ENCODE peak calls at places on chromosomes 11 and 22, in nine cellular contexts. E is dorsolateral prefrontal cortex; O is GM23338; W is neuronal stem cell; H is SK-N-MC; G is effector memory CD4-positive, alpha-beta T cell; U is fibroblast of lung; K is AG04450; Q is right lobe of liver. M is an unnamed sample.

GRCh38 chr22:27670701-27671412 is 130.7 kb downstream of the MN1 start:
- DNase-seq in E (peak), O (peak), W (peak), H (no peak), G (no peak), U (no peak), K (no peak), Q (no peak), M (no peak)

GRCh38 chr11:31690041-31690440 is 121.1 kb downstream of the PAX6 start:
- DNase-seq in E (no peak), O (no peak), W (no peak), H (no peak), G (no peak), U (peak), K (no peak), Q (no peak), M (no peak)

GRCh38 chr22:20396639-20397038 is 2.7 kb downstream of the ZNF74 start:
- DNase-seq in E (no peak), O (no peak), W (no peak), H (no peak), G (no peak), U (peak), K (no peak), Q (no peak), M (no peak)

GRCh38 chr11:75063732-75064314 is 32.9 kb downstream of the OR2AT4 start:
- DNase-seq in E (no peak), O (no peak), W (no peak), H (no peak), G (no peak), U (peak), K (no peak), Q (no peak), M (no peak)

GRCh38 chr11:130765951-130766649 is 150.2 kb downstream of the SNX19 start:
- DNase-seq in E (no peak), O (no peak), W (no peak), H (no peak), G (no peak), U (peak), K (no peak), Q (no peak), M (no peak)

GRCh38 chr22:49829044-49829719 is 1.5 kb upstream of the BRD1 start:
- DNase-seq in E (no peak), O (no peak), W (no peak), H (no peak), G (no peak), U (no peak), K (no peak), Q (no peak), M (no peak)

GRCh38 chr22:17773606-17774205 is 563 bp downstream of the BID start:
- DNase-seq in E (no peak), O (peak), W (peak), H (no peak), G (peak), U (no peak), K (no peak), Q (peak), M (no peak)

GRCh38 chr22:44741929-44742328 is 10.4 kb upstream of the ARHGAP8 start:
- DNase-seq in E (no peak), O (no peak), W (no peak), H (no peak), G (no peak), U (no peak), K (no peak), Q (no peak), M (no peak)

GRCh38 chr11:130480166-130480565 is 31.7 kb downstream of the ADAMTS15 start:
- DNase-seq in E (no peak), O (no peak), W (no peak), H (no peak), G (no peak), U (no peak), K (peak), Q (no peak), M (no peak)

GRCh38 chr11:235998-236773 is at the start of gene SIRT3:
- DNase-seq in E (peak), O (peak), W (peak), H (no peak), G (peak), U (peak), K (peak), Q (peak), M (peak)

GRCh38 chr11:34940026-34940677 is 23.7 kb downstream of the PDHX start:
- DNase-seq in E (no peak), O (no peak), W (no peak), H (no peak), G (no peak), U (peak), K (no peak), Q (no peak), M (no peak)

GRCh38 chr22:25969901-25970300 is 199.4 kb upstream of the SEZ6L start:
- DNase-seq in E (no peak), O (no peak), W (no peak), H (no peak), G (no peak), U (no peak), K (no peak), Q (no peak), M (no peak)

GRCh38 chr11:12235549-12235944 is 125.2 kb downstream of the MICAL2 start:
- DNase-seq in E (no peak), O (no peak), W (no peak), H (no peak), G (no peak), U (peak), K (no peak), Q (no peak), M (no peak)

GRCh38 chr22:43085658-43086606 is 3.3 kb downstream of the TTLL1 start:
- DNase-seq in E (peak), O (no peak), W (no peak), H (no peak), G (no peak), U (no peak), K (no peak), Q (no peak), M (no peak)

GRCh38 chr11:62816567-62816966 is 11.3 kb upstream of the NXF1 start:
- DNase-seq in E (no peak), O (no peak), W (no peak), H (no peak), G (no peak), U (no peak), K (no peak), Q (no peak), M (peak)

GRCh38 chr22:28909375-28909774 is 26.0 kb downstream of the ZNRF3 start:
- DNase-seq in E (no peak), O (no peak), W (no peak), H (no peak), G (no peak), U (no peak), K (no peak), Q (no peak), M (no peak)

GRCh38 chr11:61152816-61153592 is 8.2 kb downstream of the VPS37C start:
- DNase-seq in E (no peak), O (no peak), W (no peak), H (no peak), G (no peak), U (peak), K (no peak), Q (no peak), M (no peak)

GRCh38 chr11:111694851-111695250 is 71.3 kb downstream of the PPP2R1B start:
- DNase-seq in E (no peak), O (no peak), W (no peak), H (no peak), G (no peak), U (peak), K (peak), Q (no peak), M (no peak)

GRCh38 chr22:37416806-37417205 is 10.5 kb downstream of the ELFN2 start:
- DNase-seq in E (peak), O (no peak), W (no peak), H (no peak), G (no peak), U (no peak), K (no peak), Q (no peak), M (peak)

GRCh38 chr11:35083181-35084061 is 55.5 kb upstream of the CD44 start:
- DNase-seq in E (peak), O (peak), W (no peak), H (no peak), G (peak), U (peak), K (peak), Q (peak), M (no peak)

GRCh38 chr11:126319374-126319740 is 15.5 kb downstream of the DCPS start:
- DNase-seq in E (no peak), O (no peak), W (no peak), H (no peak), G (no peak), U (no peak), K (no peak), Q (no peak), M (no peak)

GRCh38 chr11:47002366-47002765 is 65.8 kb downstream of the CSTPP1 start:
- DNase-seq in E (no peak), O (no peak), W (no peak), H (no peak), G (no peak), U (no peak), K (no peak), Q (no peak), M (no peak)
- H3K27ac ChIP-seq in E (no peak), O (no peak), W (no peak), H (peak), G (no peak), U (no peak), K (no peak), Q (no peak), M (no peak)

DNA sequence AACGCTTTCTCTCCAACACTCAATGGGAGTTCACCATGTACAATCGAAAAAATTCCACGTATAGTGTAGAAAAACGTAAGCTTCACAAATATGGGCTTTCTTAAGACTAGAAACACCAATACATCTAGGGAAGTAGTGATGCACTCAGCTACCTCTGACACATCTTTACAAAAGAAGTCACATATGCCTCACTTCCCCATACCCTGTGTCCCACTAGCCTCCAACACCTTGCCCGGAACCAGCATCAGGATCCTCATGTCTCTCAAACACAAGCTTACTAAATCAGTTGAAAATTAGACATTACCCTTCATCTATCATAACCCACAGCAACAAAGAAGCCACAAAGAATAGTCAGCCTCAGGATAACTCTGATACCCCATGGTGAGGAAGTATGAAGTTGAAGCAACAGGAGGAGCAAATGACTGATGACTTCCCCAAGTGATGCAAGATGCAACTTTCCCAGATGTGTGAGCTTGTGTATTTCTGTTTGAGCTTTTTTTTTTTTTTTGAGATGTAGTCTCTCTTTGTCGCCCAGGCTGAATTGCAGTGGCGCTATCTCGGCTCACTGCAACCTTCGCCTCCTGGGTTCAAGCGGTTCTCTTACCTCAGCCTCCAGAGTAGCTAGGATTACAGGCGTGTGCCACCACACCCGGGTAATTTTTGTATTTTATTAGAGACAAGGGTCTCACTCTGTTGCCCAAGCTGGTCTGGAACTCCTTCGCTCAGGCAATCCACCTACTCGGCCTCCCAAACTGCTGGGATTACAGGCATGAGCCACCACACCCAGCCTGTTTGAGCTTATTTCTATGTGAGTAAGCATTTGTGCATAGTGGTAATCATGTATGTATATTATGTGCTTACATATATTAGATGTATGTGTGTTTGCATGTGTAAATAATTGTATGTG is 8.5 kb upstream of the DENND5A start:
- DNase-seq in E (no peak), O (no peak), W (no peak), H (no peak), G (no peak), U (peak), K (no peak), Q (no peak), M (no peak)
- H3K4me3 ChIP-seq in E (no peak), O (no peak), W (no peak), H (no peak), G (no peak), U (no peak), K (no peak), Q (no peak), M (no peak)

DNA sequence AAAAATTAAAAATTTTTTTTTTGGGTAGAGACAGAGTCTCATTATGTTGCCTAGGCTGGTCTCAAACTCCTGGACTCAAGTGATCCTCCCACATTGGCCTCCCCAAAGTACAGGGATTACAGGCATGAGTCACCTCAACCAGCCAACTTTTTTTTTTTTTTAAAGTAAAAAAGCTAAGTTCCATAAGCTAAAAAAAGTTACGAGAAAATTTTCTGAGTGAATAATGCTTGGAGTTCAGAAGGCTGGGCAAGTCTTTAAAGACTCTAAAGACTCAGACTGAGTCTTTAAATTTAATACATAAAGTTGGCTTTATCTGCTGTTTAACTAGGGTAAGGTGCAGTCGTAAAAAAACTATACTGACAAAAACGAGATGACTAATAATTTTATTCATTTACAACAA is 5.6 kb downstream of the DDX6 start:
- DNase-seq in E (no peak), O (no peak), W (no peak), H (no peak), G (peak), U (peak), K (no peak), Q (no peak), M (no peak)
- H3K27ac ChIP-seq in E (no peak), O (no peak), W (no peak), H (no peak), G (peak), U (no peak), K (no peak), Q (no peak), M (no peak)

GRCh38 chr11:129195682-129196081 is 3.6 kb upstream of the ARHGAP32 start:
- DNase-seq in E (no peak), O (no peak), W (no peak), H (no peak), G (no peak), U (no peak), K (no peak), Q (no peak), M (no peak)

GRCh38 chr11:129191649-129192048 is 476 bp downstream of the ARHGAP32 start:
- DNase-seq in E (no peak), O (no peak), W (no peak), H (no peak), G (no peak), U (no peak), K (no peak), Q (no peak), M (no peak)

GRCh38 chr11:129189646-129190045 is 2.5 kb downstream of the ARHGAP32 start:
- DNase-seq in E (no peak), O (no peak), W (no peak), H (no peak), G (no peak), U (no peak), K (no peak), Q (no peak), M (no peak)

GRCh38 chr11:129190087-129190486 is 2.0 kb downstream of the ARHGAP32 start:
- DNase-seq in E (no peak), O (no peak), W (no peak), H (no peak), G (no peak), U (peak), K (no peak), Q (no peak), M (no peak)

DNA sequence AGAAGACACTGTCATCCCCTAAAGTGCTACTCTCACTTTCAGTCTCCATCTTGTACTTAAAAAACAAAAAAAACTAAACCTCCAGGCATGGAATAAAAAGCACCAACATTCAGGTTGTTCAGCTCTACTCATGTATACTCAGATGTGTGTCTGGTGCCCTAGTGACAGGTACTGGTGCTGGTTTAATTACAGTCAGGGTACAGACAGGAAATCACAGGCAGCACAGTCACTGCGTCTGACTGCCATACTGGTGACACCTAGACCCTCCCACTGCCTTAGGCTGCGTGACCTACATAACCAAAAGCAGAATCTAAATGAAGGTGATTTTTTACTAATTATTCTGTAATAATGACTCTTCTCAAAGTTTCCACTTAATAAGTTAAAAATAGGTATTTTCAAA is at the start of gene ARHGAP32:
- DNase-seq in E (no peak), O (no peak), W (no peak), H (no peak), G (no peak), U (no peak), K (no peak), Q (no peak), M (no peak)
- H3K4me3 ChIP-seq in E (no peak), O (no peak), W (no peak), H (no peak), G (no peak), U (no peak), K (no peak), Q (no peak), M (no peak)

GRCh38 chr22:22178566-22178965 is 66.0 kb upstream of the VPREB1 start:
- DNase-seq in E (no peak), O (no peak), W (no peak), H (no peak), G (no peak), U (no peak), K (no peak), Q (no peak), M (no peak)
- H3K27ac ChIP-seq in E (no peak), O (no peak), W (no peak), H (no peak), G (no peak), U (no peak), K (no peak), Q (no peak), M (no peak)

M was measured in kidney.